ENCODE peak calls at places on chromosomes 11 and 22, in four cellular contexts. One of them, this sample, is unnamed.

GRCh38 chr11:71451596-71452353 is 1.2 kb upstream of the NADSYN1 start:
- DNase-seq in C1 segment of cervical spinal cord: no peak
- DNase-seq in T-helper 1 cell: no peak
- DNase-seq in A549: no peak
- DNase-seq in this sample: no peak

GRCh38 chr11:84227970-84228369 is 941.8 kb upstream of the CCDC90B start:
- DNase-seq in C1 segment of cervical spinal cord: no peak
- DNase-seq in T-helper 1 cell: no peak
- DNase-seq in A549: no peak
- DNase-seq in this sample: no peak

GRCh38 chr11:129380413-129380812 is 4.8 kb downstream of the BARX2 start:
- DNase-seq in C1 segment of cervical spinal cord: no peak
- DNase-seq in T-helper 1 cell: no peak
- DNase-seq in A549: no peak
- DNase-seq in this sample: no peak

GRCh38 chr11:128948583-128948982 is 5.9 kb upstream of the TP53AIP1 start:
- DNase-seq in C1 segment of cervical spinal cord: no peak
- DNase-seq in T-helper 1 cell: no peak
- DNase-seq in A549: no peak
- DNase-seq in this sample: no peak

GRCh38 chr11:86174101-86175046 is 70.2 kb upstream of the EED start:
- DNase-seq in C1 segment of cervical spinal cord: no peak
- DNase-seq in T-helper 1 cell: no peak
- DNase-seq in A549: no peak
- DNase-seq in this sample: no peak

GRCh38 chr11:48170176-48170839 is 46.3 kb upstream of the OR4B1 start:
- DNase-seq in C1 segment of cervical spinal cord: no peak
- DNase-seq in T-helper 1 cell: no peak
- DNase-seq in A549: no peak
- DNase-seq in this sample: no peak

GRCh38 chr22:41762980-41763779 is 37.3 kb upstream of the CCDC134 start:
- DNase-seq in C1 segment of cervical spinal cord: no peak
- DNase-seq in T-helper 1 cell: peak; percentile 7
- DNase-seq in A549: no peak
- DNase-seq in this sample: peak; percentile 15

GRCh38 chr22:21568207-21569075 is 927 bp downstream of the UBE2L3 start:
- DNase-seq in C1 segment of cervical spinal cord: no peak
- DNase-seq in T-helper 1 cell: peak; percentile 13
- DNase-seq in A549: no peak
- DNase-seq in this sample: peak; percentile 32

GRCh38 chr11:7245341-7245740 is 6.4 kb upstream of the SYT9 start:
- DNase-seq in C1 segment of cervical spinal cord: no peak
- DNase-seq in T-helper 1 cell: no peak
- DNase-seq in A549: no peak
- DNase-seq in this sample: no peak

GRCh38 chr11:116532066-116532465 is 240.7 kb downstream of the BUD13 start:
- DNase-seq in C1 segment of cervical spinal cord: no peak
- DNase-seq in T-helper 1 cell: no peak
- DNase-seq in A549: no peak
- DNase-seq in this sample: no peak

GRCh38 chr22:19062139-19062789 is 59.9 kb downstream of the DGCR2 start:
- DNase-seq in C1 segment of cervical spinal cord: no peak
- DNase-seq in T-helper 1 cell: no peak
- DNase-seq in A549: no peak
- DNase-seq in this sample: no peak

GRCh38 chr22:40236131-40236665 is 58.5 kb downstream of the TNRC6B start:
- DNase-seq in C1 segment of cervical spinal cord: no peak
- DNase-seq in T-helper 1 cell: no peak
- DNase-seq in A549: no peak
- DNase-seq in this sample: peak; percentile 42

GRCh38 chr22:21760640-21761039 is 25.0 kb upstream of the YPEL1 start:
- DNase-seq in C1 segment of cervical spinal cord: no peak
- DNase-seq in T-helper 1 cell: no peak
- DNase-seq in A549: no peak
- DNase-seq in this sample: no peak